ENCODE peak calls at places on chromosomes 3 and 15, in seven cellular contexts. R, O, U, M, X, I and V are unnamed samples.

GRCh38 chr3:39088889-39089288 is 18.5 kb downstream of the GORASP1 start:
- DNase-seq in U (peak), M (no peak), I (no peak), X (no peak), O (no peak), R (no peak), V (no peak)

GRCh38 chr3:184239221-184239620 is 9.5 kb downstream of the ALG3 start:
- DNase-seq in M (no peak), U (no peak), I (no peak), O (no peak), R (no peak), X (no peak), V (no peak)

GRCh38 chr3:51720292-51721061 is 13.6 kb downstream of the GRM2 start:
- DNase-seq in X (no peak), U (no peak), I (no peak), O (no peak), R (no peak), M (no peak), V (no peak)

GRCh38 chr3:147417896-147418295 is 8.7 kb downstream of the ZIC1 start:
- DNase-seq in X (no peak), U (no peak), M (no peak), O (no peak), I (no peak), R (no peak), V (peak)

GRCh38 chr3:107574650-107575049 is 51.9 kb downstream of the BBX start:
- DNase-seq in R (peak), O (no peak), M (no peak), X (no peak), I (no peak), U (peak), V (peak)

GRCh38 chr3:31041161-31041978 is 146.9 kb upstream of the GADL1 start:
- DNase-seq in I (no peak), X (no peak), M (no peak), R (no peak), U (peak), O (no peak), V (peak)

GRCh38 chr3:184805351-184806038 is 6.5 kb upstream of the VPS8 start:
- DNase-seq in U (no peak), M (no peak), O (no peak), R (no peak), X (no peak), I (no peak), V (no peak)

GRCh38 chr15:90683876-90684275 is 33.3 kb upstream of the BLM start:
- DNase-seq in R (no peak), I (no peak), X (no peak), U (no peak), M (no peak), O (no peak), V (no peak)

GRCh38 chr15:98556321-98556720 is 92.0 kb upstream of the IGF1R start:
- DNase-seq in X (no peak), I (no peak), R (no peak), U (no peak), O (no peak), M (no peak), V (no peak)

GRCh38 chr3:46981932-46982471 is 2.5 kb downstream of the NBEAL2 start:
- DNase-seq in R (no peak), O (no peak), U (peak), I (no peak), X (peak), M (no peak), V (no peak)

GRCh38 chr3:4351164-4351855 is 48.1 kb downstream of the SETMAR start:
- DNase-seq in O (no peak), X (no peak), U (peak), M (no peak), I (no peak), R (no peak), V (no peak)

GRCh38 chr3:12479919-12480425 is 4.3 kb upstream of the TSEN2 start:
- DNase-seq in R (peak), O (no peak), I (no peak), M (no peak), X (peak), U (peak), V (peak)

GRCh38 chr3:189557824-189558223 is 73.4 kb upstream of the TP63 start:
- DNase-seq in U (peak), R (no peak), X (no peak), M (no peak), I (no peak), O (no peak), V (no peak)

GRCh38 chr15:57205999-57206398 is 170.3 kb upstream of the CGNL1 start:
- DNase-seq in O (no peak), U (no peak), I (no peak), X (peak), R (no peak), M (no peak), V (no peak)

GRCh38 chr3:165643433-165643824 is 193.8 kb downstream of the BCHE start:
- DNase-seq in U (peak), M (no peak), R (no peak), I (no peak), O (no peak), X (no peak), V (peak)

GRCh38 chr3:4350789-4351163 is 47.6 kb downstream of the SETMAR start:
- DNase-seq in I (peak), R (peak), M (no peak), O (peak), X (peak), U (peak), V (peak)

GRCh38 chr3:14630404-14631100 is 21.0 kb upstream of the CCDC174 start:
- DNase-seq in O (no peak), I (no peak), U (no peak), M (no peak), R (no peak), X (no peak), V (no peak)

DNA sequence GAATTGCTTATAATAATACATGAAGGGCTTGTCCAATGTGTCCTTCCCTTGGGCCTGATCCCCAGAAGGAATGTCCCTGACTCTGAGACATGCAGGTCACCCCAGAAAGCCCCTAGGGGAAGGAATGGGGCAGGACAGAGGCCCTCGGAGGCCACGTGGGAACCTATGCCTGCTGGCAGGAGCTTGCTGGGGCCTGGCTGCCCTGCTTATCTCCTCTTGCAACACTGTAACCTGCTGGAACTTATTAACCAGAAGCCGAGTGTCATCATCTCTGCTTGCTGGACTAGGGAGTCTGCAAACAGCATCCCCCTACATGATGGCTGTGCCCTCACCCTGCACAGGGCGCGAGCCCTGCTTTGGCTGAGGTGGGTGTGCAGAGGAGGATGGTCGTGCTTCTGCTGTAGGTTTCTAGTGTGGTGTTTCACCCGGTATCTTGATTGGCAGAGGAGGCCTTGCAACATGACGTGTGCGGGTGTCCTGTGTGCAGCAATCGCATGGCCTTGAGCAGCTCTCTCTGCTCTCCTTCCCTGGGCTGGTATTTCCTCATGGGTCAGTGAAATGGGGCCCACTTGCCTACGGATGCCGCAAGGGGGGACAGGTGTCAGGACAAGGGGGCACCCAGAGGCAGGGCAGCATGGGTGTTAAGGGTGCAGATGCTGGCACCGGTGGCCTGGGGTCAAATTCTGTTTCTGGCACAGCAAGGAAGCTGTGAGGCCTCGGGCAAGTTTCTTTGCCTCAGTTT is 5.0 kb downstream of the CHST13 start:
- DNase-seq in U (no peak), M (peak), X (no peak), I (no peak), R (no peak), O (no peak), V (no peak)
- TF ChIP-seq CTCF in U (no peak), M (no peak), X (no peak), I (no peak), R (no peak), O (no peak), V (no peak)

DNA sequence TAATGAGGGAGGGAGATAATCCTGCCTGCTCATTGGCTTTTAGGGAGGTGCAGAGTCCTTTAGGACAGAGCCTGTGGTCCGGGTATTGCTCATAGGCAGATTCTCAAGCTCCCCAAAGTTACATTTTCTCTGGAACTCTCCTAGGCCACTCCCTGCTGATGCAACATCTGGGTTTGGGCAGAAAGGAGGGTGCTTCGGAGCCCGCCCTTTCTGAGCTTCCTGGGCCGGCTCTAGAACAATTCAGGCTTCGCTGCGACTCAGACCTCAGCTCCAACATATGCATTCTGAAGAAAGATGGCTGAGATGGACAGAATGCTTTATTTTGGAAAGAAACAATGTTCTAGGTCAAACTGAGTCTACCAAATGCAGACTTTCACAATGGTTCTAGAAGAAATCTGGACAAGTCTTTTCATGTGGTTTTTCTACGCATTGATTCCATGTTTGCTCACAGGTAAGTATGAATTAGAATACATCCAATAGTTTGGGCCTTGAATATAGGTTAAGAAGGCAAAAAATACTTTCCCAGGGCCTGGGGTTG is at the start of gene IL20RB:
- DNase-seq in M (no peak), O (no peak), X (no peak), I (no peak), R (no peak), U (peak), V (peak)
- H3K4me3 ChIP-seq in M (no peak), O (no peak), X (no peak), I (no peak), R (no peak), U (peak), V (no peak)

DNA sequence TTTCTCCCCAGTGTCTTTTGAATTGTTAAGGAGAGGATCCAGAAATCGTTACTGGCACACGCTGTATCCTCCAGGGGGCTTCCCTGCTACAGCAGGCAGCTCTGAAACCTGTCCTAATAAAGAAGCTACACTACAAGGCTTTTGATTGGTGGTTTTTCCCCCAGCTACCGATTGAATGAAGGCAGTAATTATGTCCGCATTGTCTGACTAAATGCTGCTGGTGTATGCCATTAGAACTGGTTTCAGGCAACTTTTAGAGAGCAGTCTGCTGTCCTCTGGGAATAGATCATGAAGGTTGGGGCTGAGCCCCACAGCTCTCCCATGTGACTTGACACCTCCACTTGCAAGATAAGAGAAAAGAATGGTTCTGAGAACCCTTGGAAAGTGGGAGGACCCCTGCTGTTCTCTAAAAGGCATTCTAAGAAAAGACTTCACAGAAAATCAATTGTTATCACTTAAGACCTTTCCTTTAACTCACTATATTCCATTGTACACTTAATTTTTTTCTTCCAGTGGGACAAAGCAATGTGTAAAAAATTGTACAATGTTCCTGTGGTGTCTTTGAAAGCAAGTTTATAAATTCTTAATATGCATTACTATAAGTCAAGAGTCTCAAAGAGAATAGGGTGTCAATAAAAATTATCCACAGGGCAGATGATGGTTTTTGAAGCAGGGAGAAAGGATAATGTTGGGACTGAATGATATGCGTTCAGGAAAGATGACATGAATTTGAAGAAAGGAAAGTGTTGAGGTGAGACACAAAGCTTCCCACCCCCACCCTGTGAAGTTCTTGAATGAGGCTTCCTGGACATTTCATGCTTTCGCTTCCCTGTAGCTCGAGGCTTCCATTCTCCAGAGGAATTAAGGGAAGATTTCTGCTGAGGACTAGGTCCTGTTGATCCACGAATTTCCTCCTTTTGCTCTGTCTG is 53.0 kb upstream of the DAZL start:
- DNase-seq in M (no peak), I (no peak), U (no peak), O (no peak), X (no peak), R (peak), V (no peak)
- TF ChIP-seq CTCF in M (no peak), I (no peak), U (no peak), O (no peak), X (no peak), R (peak), V (peak)

DNA sequence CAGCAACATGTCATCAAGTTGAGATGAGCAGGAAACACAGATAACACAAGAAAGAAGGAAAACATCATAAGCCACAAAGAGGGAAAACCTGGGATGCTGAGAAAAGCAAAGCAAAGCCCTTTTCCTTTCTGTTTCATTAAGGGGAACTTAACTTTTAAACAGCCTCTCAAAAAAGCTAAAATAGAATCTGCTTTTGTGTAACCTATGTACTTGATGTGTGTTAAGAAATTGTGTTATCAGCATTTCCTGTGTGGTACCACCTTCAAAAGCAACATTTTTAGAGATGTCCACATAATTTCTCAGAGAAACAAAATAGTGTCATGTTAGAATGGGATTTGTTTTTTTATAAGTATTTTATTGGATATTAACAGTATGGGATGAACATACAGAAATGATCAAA is 206.2 kb downstream of the IL20RB start:
- DNase-seq in I (no peak), M (no peak), X (no peak), R (no peak), O (no peak), U (no peak), V (no peak)
- H3K4me3 ChIP-seq in I (no peak), M (peak), X (no peak), R (no peak), O (no peak), U (no peak), V (no peak)

GRCh38 chr3:149371001-149371722 is 6.3 kb downstream of the TM4SF1 start:
- DNase-seq in X (no peak), R (no peak), U (peak), M (no peak), I (no peak), O (no peak), V (no peak)
- TF ChIP-seq CTCF in X (no peak), R (no peak), U (peak), M (no peak), I (peak), O (no peak), V (no peak)